ENCODE peak calls at places on chromosomes 13 and 19, in ten cellular contexts. A is thoracic aorta; D is BJ; Q is ascending aorta; R is T-helper 2 cell; F is effector CD4-positive, alpha-beta T cell; T is activated naive CD8-positive, alpha-beta T cell treated with anti-CD3 and anti-CD28 coated beads, Interleukin-2, amount 50 U/mL, for 24 hours; I is stimulated activated naive CD4-positive, alpha-beta T cell; Y is ELF-1; H is ELR. U is an unnamed sample.

GRCh38 chr19:4839192-4839591 is 7.7 kb upstream of the TICAM1 start:
- DNase-seq in A (no peak), D (no peak), Q (no peak), R (no peak), F (no peak), T (no peak), I (no peak), Y (no peak), H (no peak), U (no peak)

GRCh38 chr19:1521636-1522035 is 2.2 kb upstream of the PLK5 start:
- DNase-seq in A (no peak), D (no peak), Q (no peak), R (no peak), F (no peak), T (no peak), I (no peak), Y (no peak), H (no peak), U (no peak)

GRCh38 chr13:20174656-20175405 is 14.0 kb upstream of the GJA3 start:
- DNase-seq in A (peak), D (peak), Q (peak), R (no peak), F (no peak), T (peak), I (no peak), Y (peak), H (peak), U (no peak)

GRCh38 chr19:13006431-13007281 is 11.4 kb downstream of the NFIX start:
- DNase-seq in A (no peak), D (no peak), Q (peak), R (no peak), F (no peak), T (no peak), I (no peak), Y (no peak), H (no peak), U (no peak)

GRCh38 chr13:113297370-113297871 is 382 bp downstream of the LAMP1 start:
- DNase-seq in A (no peak), D (no peak), Q (peak), R (no peak), F (peak), T (peak), I (peak), Y (peak), H (peak), U (no peak)

GRCh38 chr13:112183544-112184145 is 116.7 kb downstream of the SOX1 start:
- DNase-seq in A (no peak), D (no peak), Q (no peak), R (no peak), F (no peak), T (no peak), I (no peak), Y (no peak), H (no peak), U (no peak)

GRCh38 chr13:95317037-95317989 is 16.1 kb upstream of the ABCC4 start:
- DNase-seq in A (no peak), D (no peak), Q (no peak), R (no peak), F (no peak), T (no peak), I (no peak), Y (peak), H (no peak), U (no peak)

GRCh38 chr13:33080962-33081655 is 64.9 kb downstream of the KL start:
- DNase-seq in A (no peak), D (no peak), Q (no peak), R (no peak), F (no peak), T (no peak), I (no peak), Y (no peak), H (no peak), U (no peak)

GRCh38 chr13:75181906-75182305 is 300.1 kb downstream of the TBC1D4 start:
- DNase-seq in A (no peak), D (peak), Q (no peak), R (no peak), F (no peak), T (no peak), I (no peak), Y (no peak), H (peak), U (no peak)

GRCh38 chr19:30492581-30492980 is 120.4 kb downstream of the ZNF536 start:
- DNase-seq in A (no peak), D (no peak), Q (no peak), R (no peak), F (no peak), T (no peak), I (no peak), Y (peak), H (no peak), U (no peak)

GRCh38 chr19:2542341-2543069 is 66.6 kb downstream of the GADD45B start:
- DNase-seq in A (no peak), D (no peak), Q (no peak), R (no peak), F (no peak), T (no peak), I (no peak), Y (peak), H (peak), U (no peak)

GRCh38 chr13:21516806-21517205 is 57.7 kb upstream of the ZDHHC20 start:
- DNase-seq in A (no peak), D (no peak), Q (no peak), R (no peak), F (no peak), T (no peak), I (no peak), Y (no peak), H (no peak), U (no peak)

GRCh38 chr19:16113727-16114126 is 2.0 kb downstream of the RAB8A start:
- DNase-seq in A (no peak), D (no peak), Q (no peak), R (no peak), F (no peak), T (no peak), I (no peak), Y (no peak), H (no peak), U (no peak)

GRCh38 chr13:49587311-49587847 is 2.0 kb upstream of the RCBTB1 start:
- DNase-seq in A (no peak), D (no peak), Q (no peak), R (no peak), F (no peak), T (no peak), I (no peak), Y (no peak), H (peak), U (no peak)

GRCh38 chr13:99800004-99800403 is 171.6 kb downstream of the ZIC5 start:
- DNase-seq in A (no peak), D (no peak), Q (no peak), R (no peak), F (no peak), T (no peak), I (no peak), Y (no peak), H (no peak), U (no peak)